ENCODE peak calls at places on chromosomes 1 and 21, in five cellular contexts. B, V, M, Q and S are unnamed samples.

GRCh38 chr1:220441211-220441610 is 86.7 kb upstream of the MARK1 start:
- DNase-seq in B (no peak), V (no peak), M (no peak), Q (no peak), S (no peak)

GRCh38 chr1:56502700-56503245 is 76.6 kb downstream of the PLPP3 start:
- DNase-seq in B (no peak), V (no peak), M (no peak), Q (no peak), S (no peak)

GRCh38 chr1:63319069-63320023 is 3.0 kb upstream of the FOXD3 start:
- DNase-seq in B (no peak), V (no peak), M (peak), Q (no peak), S (no peak)

GRCh38 chr1:201754353-201754752 is 74.6 kb upstream of the IPO9 start:
- DNase-seq in B (no peak), V (no peak), M (no peak), Q (no peak), S (no peak)

GRCh38 chr1:210250998-210251679 is 18.5 kb downstream of the SERTAD4 start:
- DNase-seq in B (peak), V (peak), M (no peak), Q (no peak), S (no peak)

GRCh38 chr1:234958702-234959649 is 169.7 kb downstream of the TOMM20 start:
- DNase-seq in B (no peak), V (no peak), M (no peak), Q (peak), S (no peak)

GRCh38 chr1:94707321-94708298 is 112.5 kb upstream of the SLC44A3 start:
- DNase-seq in B (no peak), V (no peak), M (peak), Q (no peak), S (no peak)

GRCh38 chr1:45446530-45446929 is 44.4 kb downstream of the TESK2 start:
- DNase-seq in B (no peak), V (no peak), M (no peak), Q (no peak), S (no peak)

GRCh38 chr1:220516014-220516721 is 11.8 kb upstream of the MARK1 start:
- DNase-seq in B (no peak), V (no peak), M (no peak), Q (no peak), S (no peak)

GRCh38 chr1:101996830-101997485 is at the start of gene OLFM3:
- DNase-seq in B (no peak), V (no peak), M (no peak), Q (no peak), S (peak)

GRCh38 chr1:234214129-234214910 is 158.9 kb upstream of the COA6 start:
- DNase-seq in B (peak), V (no peak), M (peak), Q (no peak), S (peak)

GRCh38 chr21:27776925-27777553 is 810.2 kb upstream of the ADAMTS5 start:
- DNase-seq in B (peak), V (no peak), M (no peak), Q (no peak), S (no peak)

GRCh38 chr1:206002160-206002559 is 1.0 kb downstream of the RAB7B start:
- DNase-seq in B (no peak), V (no peak), M (no peak), Q (peak), S (no peak)

GRCh38 chr1:21059021-21059420 is 117.7 kb downstream of the EIF4G3 start:
- DNase-seq in B (no peak), V (no peak), M (no peak), Q (no peak), S (no peak)

GRCh38 chr1:203216274-203217138 is 13.0 kb downstream of the CHIT1 start:
- DNase-seq in B (no peak), V (peak), M (no peak), Q (no peak), S (no peak)

GRCh38 chr1:40252601-40253000 is 4.9 kb downstream of the TMCO2 start:
- DNase-seq in B (no peak), V (no peak), M (no peak), Q (no peak), S (no peak)

GRCh38 chr21:32256873-32257620 is 21.8 kb downstream of the MIS18A start:
- DNase-seq in B (peak), V (peak), M (no peak), Q (peak), S (no peak)

GRCh38 chr1:194568610-194569009 is 1382.2 kb upstream of the B3GALT2 start:
- DNase-seq in B (no peak), V (no peak), M (no peak), Q (no peak), S (no peak)

GRCh38 chr1:93705897-93706500 is 24.4 kb upstream of the BCAR3 start:
- DNase-seq in B (no peak), V (no peak), M (no peak), Q (no peak), S (no peak)

GRCh38 chr1:234170622-234171021 is 202.6 kb upstream of the COA6 start:
- DNase-seq in B (no peak), V (no peak), M (peak), Q (peak), S (no peak)

GRCh38 chr1:98315309-98315708 is 346.2 kb upstream of the SNX7 start:
- DNase-seq in B (no peak), V (no peak), M (no peak), Q (no peak), S (no peak)

GRCh38 chr1:240122639-240123604 is 31.2 kb downstream of the FMN2 start:
- DNase-seq in B (no peak), V (no peak), M (no peak), Q (no peak), S (no peak)

GRCh38 chr21:45570826-45571601 is 28.8 kb upstream of the SLC19A1 start:
- DNase-seq in B (no peak), V (peak), M (no peak), Q (peak), S (peak)

GRCh38 chr1:169604781-169605560 is 18.7 kb upstream of the F5 start:
- DNase-seq in B (no peak), V (no peak), M (peak), Q (no peak), S (peak)

GRCh38 chr1:71490432-71490831 is 409.6 kb upstream of the ZRANB2 start:
- DNase-seq in B (no peak), V (no peak), M (no peak), Q (no peak), S (no peak)

GRCh38 chr21:42672699-42673458 is 19.5 kb downstream of the PDE9A start:
- DNase-seq in B (no peak), V (no peak), M (no peak), Q (no peak), S (no peak)

GRCh38 chr1:202155478-202156021 is 4.9 kb downstream of the PTPN7 start:
- DNase-seq in B (peak), V (no peak), M (no peak), Q (no peak), S (no peak)

GRCh38 chr21:33857846-33858671 is 57.5 kb downstream of the ATP5PO start:
- DNase-seq in B (no peak), V (no peak), M (no peak), Q (no peak), S (no peak)

GRCh38 chr1:192575499-192576189 is at the start of gene RGS1:
- DNase-seq in B (peak), V (peak), M (no peak), Q (no peak), S (peak)

GRCh38 chr1:85339089-85339488 is 62.7 kb upstream of the BCL10 start:
- DNase-seq in B (no peak), V (no peak), M (no peak), Q (no peak), S (no peak)

GRCh38 chr1:158248122-158248521 is 6.1 kb upstream of the CD1A start:
- DNase-seq in B (no peak), V (no peak), M (no peak), Q (no peak), S (no peak)

GRCh38 chr1:162369571-162369970 is 7.1 kb downstream of the SPATA46 start:
- DNase-seq in B (no peak), V (no peak), M (no peak), Q (no peak), S (no peak)
- H3K27ac ChIP-seq in B (no peak), V (no peak), M (no peak), Q (no peak), S (no peak)

GRCh38 chr1:181152892-181153633 is 64.6 kb downstream of the IER5 start:
- DNase-seq in B (peak), V (peak), M (peak), Q (peak), S (peak)

GRCh38 chr1:181150842-181151241 is 62.3 kb downstream of the IER5 start:
- DNase-seq in B (no peak), V (no peak), M (no peak), Q (no peak), S (no peak)

GRCh38 chr1:181151378-181152326 is 63.2 kb downstream of the IER5 start:
- DNase-seq in B (no peak), V (no peak), M (no peak), Q (no peak), S (no peak)

GRCh38 chr1:181155339-181155738 is 66.8 kb downstream of the IER5 start:
- DNase-seq in B (no peak), V (no peak), M (no peak), Q (no peak), S (no peak)

GRCh38 chr1:181153634-181153961 is 65.1 kb downstream of the IER5 start:
- DNase-seq in B (no peak), V (no peak), M (no peak), Q (no peak), S (no peak)
- H3K27ac ChIP-seq in B (no peak), V (peak), M (peak), Q (peak), S (peak)

DNA sequence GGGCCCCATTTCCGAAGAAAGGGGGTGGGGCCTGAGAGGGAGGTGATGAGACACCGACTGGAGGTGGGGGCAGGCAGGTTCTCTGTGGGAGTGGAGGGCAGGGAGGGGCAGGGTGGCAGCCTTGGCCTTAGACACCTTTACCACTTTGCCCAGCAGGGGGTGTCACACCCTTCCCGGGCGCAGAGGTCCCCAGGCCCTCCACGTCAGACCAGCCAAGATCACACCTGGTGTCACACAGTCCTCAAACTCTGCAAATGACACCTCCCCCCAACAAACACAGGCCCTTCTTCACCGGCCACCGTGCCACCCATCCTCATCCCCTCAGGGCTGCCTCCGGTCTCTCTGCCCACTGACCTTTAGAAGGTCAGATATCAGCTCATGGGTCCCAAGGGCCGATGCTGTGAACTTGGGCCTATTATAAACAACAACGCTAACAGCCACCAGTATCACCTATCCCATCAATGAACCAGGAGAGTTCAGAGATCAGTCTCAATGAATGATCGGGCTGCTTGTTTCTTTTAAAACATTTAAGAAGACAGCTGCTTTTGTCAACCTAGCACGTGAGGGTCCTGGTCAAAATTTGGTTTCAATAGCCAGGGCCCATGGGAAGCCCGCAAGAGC is 103.9 kb downstream of the CASZ1 start:
- DNase-seq in B (no peak), V (no peak), M (no peak), Q (no peak), S (peak)
- H3K27ac ChIP-seq in B (no peak), V (peak), M (peak), Q (peak), S (no peak)

GRCh38 chr1:178939328-178939727 is 68.5 kb upstream of the ANGPTL1 start:
- DNase-seq in B (no peak), V (peak), M (peak), Q (no peak), S (no peak)

GRCh38 chr1:178941849-178942248 is 71.0 kb upstream of the ANGPTL1 start:
- DNase-seq in B (no peak), V (peak), M (no peak), Q (peak), S (peak)

GRCh38 chr1:178942285-178943218 is 71.7 kb upstream of the ANGPTL1 start:
- DNase-seq in B (peak), V (peak), M (peak), Q (peak), S (no peak)

GRCh38 chr1:178940022-178940765 is 69.3 kb upstream of the ANGPTL1 start:
- DNase-seq in B (no peak), V (peak), M (peak), Q (peak), S (no peak)

DNA sequence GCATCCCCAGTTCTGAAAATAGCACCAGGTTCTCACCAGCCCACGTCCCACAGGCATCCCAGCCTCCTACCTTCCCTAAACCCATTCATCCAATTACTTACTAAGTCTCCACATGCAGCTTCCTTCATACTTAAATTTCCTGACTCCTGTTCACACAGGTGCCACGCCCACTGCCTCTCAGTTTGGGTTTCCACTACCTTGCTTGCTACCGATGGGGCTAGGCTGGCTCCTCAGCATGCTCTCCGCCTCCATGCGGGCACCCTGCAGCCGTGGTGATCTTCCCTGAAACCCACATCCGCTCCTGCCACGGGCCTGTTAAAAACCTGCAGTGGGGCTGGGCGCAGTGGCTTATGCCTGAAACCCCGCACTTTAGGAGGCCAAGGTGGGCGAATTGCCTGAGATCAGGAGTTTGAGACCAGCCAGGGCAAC is 70.4 kb upstream of the ANGPTL1 start:
- DNase-seq in B (no peak), V (peak), M (peak), Q (peak), S (peak)
- H3K27ac ChIP-seq in B (no peak), V (peak), M (no peak), Q (peak), S (no peak)